ENCODE peak calls at places on chromosomes 1 and 21, in seven cellular contexts. H is small intestine; P is esophagus muscularis mucosa; X is cardiac muscle cell; V is posterior cingulate gyrus; J is omental fat pad; N is CD8-positive, alpha-beta T cell. A is an unnamed sample.

GRCh38 chr1:225655509-225656258 is 2.8 kb upstream of the ENAH start:
- DNase-seq in X (peak), J (peak), P (peak), V (no peak), H (peak), N (no peak), A (peak)

GRCh38 chr1:6448749-6449631 is 17.0 kb downstream of the TNFRSF25 start:
- DNase-seq in V (no peak), X (peak), N (no peak), H (no peak), P (no peak), J (no peak), A (peak)

GRCh38 chr21:45923146-45923545 is 58.4 kb upstream of the COL6A1 start:
- DNase-seq in N (peak), J (no peak), H (peak), X (peak), V (peak), P (no peak), A (peak)

GRCh38 chr1:64878931-64879710 is 87.2 kb downstream of the JAK1 start:
- DNase-seq in P (no peak), J (no peak), V (no peak), X (no peak), H (no peak), N (no peak), A (no peak)

GRCh38 chr1:64745986-64746940 is 1.4 kb downstream of the RAVER2 start:
- DNase-seq in J (no peak), H (peak), N (no peak), X (no peak), P (no peak), V (no peak), A (no peak)

GRCh38 chr1:20158358-20159070 is 19.4 kb downstream of the PLA2G2F start:
- DNase-seq in X (no peak), J (no peak), V (no peak), N (no peak), H (no peak), P (no peak), A (no peak)

GRCh38 chr1:245074232-245074747 is 80.5 kb upstream of the KIF26B start:
- DNase-seq in X (no peak), N (no peak), J (no peak), H (peak), P (no peak), V (no peak), A (no peak)

GRCh38 chr1:233993651-233994050 is 89.2 kb downstream of the SLC35F3 start:
- DNase-seq in P (no peak), N (no peak), X (no peak), J (no peak), H (no peak), V (no peak), A (no peak)

GRCh38 chr1:14565076-14565475 is 33.4 kb upstream of the KAZN start:
- DNase-seq in V (no peak), N (no peak), X (no peak), P (no peak), J (no peak), H (no peak), A (no peak)

GRCh38 chr1:226943927-226944326 is 3.8 kb downstream of the COQ8A start:
- DNase-seq in H (no peak), J (no peak), P (no peak), X (no peak), V (no peak), N (no peak), A (no peak)

GRCh38 chr1:65317866-65318653 is 8.7 kb downstream of the DNAJC6 start:
- DNase-seq in N (no peak), P (peak), X (no peak), J (no peak), H (no peak), V (no peak), A (no peak)

GRCh38 chr21:29265690-29266479 is 32.8 kb upstream of the BACH1 start:
- DNase-seq in J (no peak), X (no peak), P (no peak), N (no peak), H (no peak), V (no peak), A (no peak)

GRCh38 chr21:37396855-37397254 is 30.3 kb downstream of the DYRK1A start:
- DNase-seq in P (no peak), V (no peak), J (no peak), N (no peak), H (no peak), X (no peak), A (no peak)

GRCh38 chr21:31647650-31648049 is 11.8 kb upstream of the SOD1 start:
- DNase-seq in H (no peak), X (no peak), P (no peak), N (no peak), J (no peak), V (no peak), A (no peak)

GRCh38 chr1:231315887-231316286 is 21.8 kb downstream of the EXOC8 start:
- DNase-seq in V (no peak), X (peak), J (no peak), N (peak), H (peak), P (peak), A (no peak)

GRCh38 chr1:7303554-7304347 is 467.3 kb upstream of the VAMP3 start:
- DNase-seq in J (no peak), P (peak), N (no peak), X (no peak), H (no peak), V (no peak), A (no peak)

A was measured in Ammon's horn.